ENCODE peak calls at places on chromosomes 6 and 20, in four cellular contexts. J is C1 segment of cervical spinal cord; S is HepG2; G is activated CD4-positive, alpha-beta T cell treated with anti-CD3 and anti-CD28 coated beads for 4 hours. N is an unnamed sample.

GRCh38 chr6:167501831-167502385 is 177.0 kb downstream of the TTLL2 start:
- DNase-seq in S (peak; percentile 77), J (no peak), G (no peak), N (no peak)

GRCh38 chr6:27250277-27250954 is 2.9 kb downstream of the PRSS16 start:
- DNase-seq in J (no peak), S (no peak), G (no peak), N (no peak)

GRCh38 chr20:56247954-56248782 is at the start of gene MC3R:
- DNase-seq in S (peak; percentile 68), G (peak; percentile 8), J (no peak), N (peak; percentile 16)

GRCh38 chr6:15132854-15133670 is 112.8 kb upstream of the JARID2 start:
- DNase-seq in S (peak; percentile 68), J (no peak), G (no peak), N (peak; percentile 97)

GRCh38 chr20:58629213-58629575 is 21.9 kb upstream of the STX16 start:
- DNase-seq in G (no peak), J (no peak), S (no peak), N (peak; percentile 35)

GRCh38 chr20:1567392-1568165 is 10.1 kb upstream of the SIRPD start:
- DNase-seq in S (peak; percentile 0), G (no peak), J (no peak), N (peak; percentile 76)

GRCh38 chr20:52410746-52411317 is 219.3 kb upstream of the ZFP64 start:
- DNase-seq in J (no peak), G (peak; percentile 24), S (no peak), N (peak; percentile 11)

GRCh38 chr6:82419859-82420258 is 56.2 kb downstream of the TPBG start:
- DNase-seq in G (no peak), S (no peak), J (no peak), N (no peak)

GRCh38 chr6:144811140-144811539 is 526.0 kb downstream of the UTRN start:
- DNase-seq in G (no peak), S (no peak), J (no peak), N (no peak)

GRCh38 chr6:139407718-139408222 is 33.3 kb upstream of the CITED2 start:
- DNase-seq in J (no peak), S (no peak), G (no peak), N (peak; percentile 99)

GRCh38 chr6:11899645-11900044 is 112.5 kb upstream of the HIVEP1 start:
- DNase-seq in J (no peak), G (no peak), S (no peak), N (no peak)

GRCh38 chr6:28634758-28635546 is 109.3 kb downstream of the GPX5 start:
- DNase-seq in S (peak; percentile 50), J (no peak), G (no peak), N (peak; percentile 25)

GRCh38 chr20:63610581-63611435 is 16.1 kb downstream of the GMEB2 start:
- DNase-seq in S (no peak), J (no peak), G (no peak), N (no peak)

GRCh38 chr6:135517527-135517926 is 20.0 kb upstream of the AHI1 start:
- DNase-seq in S (no peak), G (no peak), J (no peak), N (no peak)

GRCh38 chr20:3406481-3407425 is 716 bp downstream of the DNAAF9 start:
- DNase-seq in G (peak; percentile 5), S (peak; percentile 16), J (no peak), N (peak; percentile 45)

GRCh38 chr6:18280084-18280483 is 15.8 kb upstream of the DEK start:
- DNase-seq in G (no peak), S (no peak), J (no peak), N (no peak)

GRCh38 chr6:16704706-16705402 is 56.4 kb downstream of the ATXN1 start:
- DNase-seq in S (no peak), G (peak; percentile 50), J (no peak), N (peak; percentile 49)